ENCODE peak calls at places on chromosomes 11 and 22, in four cellular contexts. D is HepG2, K is A549, X is GM12878. R is an unnamed sample.

GRCh38 chr22:50269573-50270301 is 443 bp downstream of the MAPK11 start:
- DNase-seq in X (no peak), K (no peak), D (no peak), R (peak)

GRCh38 chr11:76719281-76719680 is 48.7 kb upstream of the LRRC32 start:
- DNase-seq in D (no peak), K (no peak), X (no peak), R (no peak)

GRCh38 chr11:62402226-62402625 is 16.6 kb upstream of the SCGB1A1 start:
- DNase-seq in X (no peak), K (no peak), D (no peak), R (no peak)

GRCh38 chr11:108316061-108316460 is 93.2 kb downstream of the ATM start:
- DNase-seq in D (no peak), K (no peak), X (no peak), R (no peak)

GRCh38 chr22:45776313-45776585 is 104.6 kb downstream of the ATXN10 start:
- DNase-seq in X (no peak), K (no peak), D (no peak), R (no peak)

GRCh38 chr11:88338223-88338661 is 706 bp upstream of the CTSC start:
- DNase-seq in K (peak), X (no peak), D (peak), R (peak)

GRCh38 chr11:41947392-41947791 is 487.9 kb upstream of the LRRC4C start:
- DNase-seq in X (no peak), K (no peak), D (no peak), R (no peak)

GRCh38 chr11:74675761-74676160 is 55.5 kb downstream of the CHRDL2 start:
- DNase-seq in D (no peak), X (no peak), K (no peak), R (no peak)

GRCh38 chr11:112564228-112564955 is 303.7 kb upstream of the PLET1 start:
- DNase-seq in K (no peak), D (peak), X (no peak), R (no peak)

GRCh38 chr11:34480339-34480738 is 33.3 kb downstream of the ELF5 start:
- DNase-seq in K (no peak), X (no peak), D (no peak), R (no peak)

GRCh38 chr11:27282141-27282590 is 80.8 kb downstream of the CCDC34 start:
- DNase-seq in X (no peak), D (peak), K (no peak), R (no peak)

GRCh38 chr11:109783842-109784241 is 309.4 kb upstream of the ZC3H12C start:
- DNase-seq in K (no peak), X (peak), D (no peak), R (peak)

GRCh38 chr11:6646040-6646439 is 9.6 kb downstream of the DCHS1 start:
- DNase-seq in X (no peak), D (no peak), K (no peak), R (no peak)

GRCh38 chr11:123330071-123330470 is 100.0 kb upstream of the GRAMD1B start:
- DNase-seq in X (no peak), K (no peak), D (no peak), R (no peak)

GRCh38 chr11:101306721-101307120 is 177.1 kb upstream of the PGR start:
- DNase-seq in D (no peak), X (no peak), K (no peak), R (no peak)

GRCh38 chr11:72617080-72617744 is 57.0 kb downstream of the PDE2A start:
- DNase-seq in D (no peak), X (no peak), K (no peak), R (peak)

GRCh38 chr11:64614927-64615326 is 23.9 kb downstream of the SLC22A12 start:
- DNase-seq in D (no peak), K (no peak), X (no peak), R (no peak)

GRCh38 chr22:40279017-40279416 is 67.3 kb upstream of the ADSL start:
- DNase-seq in D (no peak), X (no peak), K (no peak), R (no peak)

GRCh38 chr11:76023408-76024068 is 182.8 kb downstream of the WNT11 start:
- DNase-seq in K (no peak), X (no peak), D (no peak), R (no peak)

GRCh38 chr11:47983464-47984397 is 3.4 kb downstream of the PTPRJ start:
- DNase-seq in X (no peak), K (no peak), D (no peak), R (no peak)

GRCh38 chr11:61026121-61027031 is 54.9 kb downstream of the CD6 start:
- DNase-seq in K (no peak), D (no peak), X (no peak), R (no peak)

GRCh38 chr11:13761250-13761649 is 92.8 kb downstream of the FAR1 start:
- DNase-seq in X (no peak), D (no peak), K (no peak), R (no peak)

GRCh38 chr11:3139481-3140290 is 25.4 kb downstream of the OSBPL5 start:
- DNase-seq in D (no peak), X (no peak), K (no peak), R (no peak)

GRCh38 chr11:99932684-99933083 is 754.4 kb upstream of the ARHGAP42 start:
- DNase-seq in D (no peak), K (no peak), X (no peak), R (no peak)

GRCh38 chr11:75233688-75234295 is 6.8 kb upstream of the TPBGL start:
- DNase-seq in X (no peak), D (peak), K (no peak), R (no peak)

GRCh38 chr11:113377606-113378005 is 10.0 kb upstream of the ANKK1 start:
- DNase-seq in D (no peak), K (no peak), X (no peak), R (no peak)

GRCh38 chr11:133146697-133147306 is 385.5 kb downstream of the OPCML start:
- DNase-seq in K (no peak), D (no peak), X (no peak), R (no peak)

GRCh38 chr11:77406396-77406795 is 67.5 kb downstream of the PAK1 start:
- DNase-seq in D (no peak), K (no peak), X (no peak), R (no peak)

GRCh38 chr11:61567286-61568061 is 13.4 kb downstream of the SYT7 start:
- DNase-seq in X (no peak), K (peak), D (peak), R (peak)

GRCh38 chr11:79087238-79087956 is 353.4 kb downstream of the TENM4 start:
- DNase-seq in K (peak), D (peak), X (no peak), R (peak)

DNA sequence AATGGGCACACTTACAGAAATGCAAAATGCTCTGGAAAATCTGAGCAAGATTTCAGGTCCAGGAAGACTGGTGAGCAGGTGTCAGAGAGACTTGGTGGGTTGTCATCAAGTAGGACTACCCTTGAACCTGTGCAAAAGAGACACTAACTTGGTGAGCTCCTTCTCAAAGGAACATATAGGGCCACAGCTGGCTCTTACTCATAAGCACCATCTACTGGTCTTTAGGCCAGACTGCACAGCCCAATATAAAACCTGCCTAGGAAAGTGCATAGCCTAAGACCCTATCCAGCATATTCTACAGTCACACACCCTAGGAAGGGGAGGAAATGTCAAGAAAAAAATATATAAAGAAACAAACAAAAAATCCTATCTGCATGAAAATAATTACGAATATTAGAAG is 18.2 kb upstream of the OR10W1 start:
- DNase-seq in D (peak), X (no peak), K (peak), R (peak)
- TF ChIP-seq PBX3 in D (no peak), X (no peak), K (no peak), R (no peak)

GRCh38 chr11:57983211-57983610 is 40.5 kb upstream of the OR9Q1 start:
- DNase-seq in X (no peak), D (no peak), K (no peak), R (no peak)
- TF ChIP-seq PBX3 in X (no peak), D (no peak), K (no peak), R (no peak)

GRCh38 chr11:118923721-118924587 is 1.8 kb downstream of the BCL9L start:
- DNase-seq in D (no peak), X (no peak), K (no peak), R (no peak)

GRCh38 chr11:118927554-118928107 is 1.9 kb upstream of the BCL9L start:
- DNase-seq in K (no peak), D (no peak), X (no peak), R (no peak)

GRCh38 chr11:118921929-118922744 is 3.6 kb downstream of the BCL9L start:
- DNase-seq in D (peak), K (no peak), X (no peak), R (peak)

GRCh38 chr11:118922745-118923627 is 2.7 kb downstream of the BCL9L start:
- DNase-seq in D (no peak), X (no peak), K (no peak), R (peak)

DNA sequence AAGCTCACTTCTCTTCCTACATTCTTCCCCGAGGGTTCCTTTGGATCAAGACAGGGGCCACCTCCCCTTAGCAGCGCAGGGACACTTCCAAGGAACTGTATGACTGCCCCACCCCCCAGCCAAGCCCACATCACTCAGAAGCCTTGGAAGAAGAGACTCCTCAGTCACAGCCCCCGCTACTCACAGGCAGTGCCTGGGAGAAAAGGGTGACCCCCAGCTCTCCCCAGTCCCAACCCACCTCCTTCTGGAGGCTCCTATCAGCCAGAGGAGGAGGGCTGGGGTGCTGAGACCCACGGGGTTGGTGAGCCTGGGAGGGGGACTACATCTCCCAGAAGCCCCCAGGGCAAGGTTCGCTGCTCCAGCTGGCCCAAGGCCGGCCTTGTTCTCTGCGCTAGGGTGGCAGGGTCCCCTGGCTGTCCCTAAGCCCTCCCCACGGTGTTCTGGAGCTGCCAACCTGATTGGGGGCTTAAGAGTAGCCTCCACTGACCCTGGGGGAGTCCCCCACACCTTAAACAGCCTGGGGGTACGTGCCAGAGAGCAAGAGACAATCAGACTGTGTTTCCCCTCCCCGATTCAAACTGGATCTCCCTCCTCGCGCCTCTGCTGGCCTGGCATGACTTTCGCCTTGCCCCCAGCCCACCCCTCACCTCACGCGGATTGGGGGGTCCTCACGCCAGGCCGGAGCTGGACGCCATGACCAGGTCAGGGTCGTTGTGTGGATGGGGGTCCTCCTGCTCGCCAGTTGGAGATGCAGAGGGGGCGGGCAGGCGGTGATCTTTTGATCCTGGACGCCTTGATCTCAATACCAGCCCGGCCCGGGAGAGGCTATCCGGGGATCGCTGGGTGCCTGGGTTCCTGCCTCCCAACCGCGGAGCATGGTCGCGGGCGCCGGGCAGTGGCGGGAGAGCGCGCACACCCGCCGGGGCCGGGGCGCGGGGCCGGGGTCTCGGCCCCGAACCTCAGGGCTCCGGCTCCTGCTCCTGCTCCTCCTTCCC is 838 bp downstream of the BCL9L start:
- DNase-seq in X (no peak), D (no peak), K (no peak), R (peak)
- TF ChIP-seq PBX3 in X (no peak), D (no peak), K (peak), R (no peak)

DNA sequence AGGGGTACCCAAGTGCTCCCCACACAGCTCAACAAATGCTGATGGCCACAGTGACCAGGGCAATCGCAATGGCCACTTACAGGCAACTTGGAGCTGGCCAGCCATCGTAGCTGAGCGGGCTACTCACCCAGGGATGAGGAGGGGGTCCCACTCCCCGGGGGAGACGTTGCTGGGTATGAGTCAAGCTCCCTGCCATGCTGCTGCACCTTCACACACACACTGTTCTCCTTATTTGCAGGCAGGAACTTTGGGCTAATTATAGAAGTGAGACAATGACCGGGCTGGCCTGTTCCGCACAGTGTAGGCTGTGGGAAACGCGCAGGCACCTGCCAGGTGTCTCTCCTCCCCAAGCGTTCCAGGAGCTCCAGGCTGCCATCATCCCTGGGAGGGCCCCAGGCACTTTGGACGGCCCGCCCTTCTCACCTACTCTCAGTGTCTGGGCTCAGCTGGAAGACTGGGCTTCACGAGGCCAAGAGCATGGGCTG is 73.1 kb downstream of the RTL6 start:
- DNase-seq in D (no peak), X (no peak), K (no peak), R (peak)
- TF ChIP-seq PBX3 in D (no peak), X (no peak), K (no peak), R (no peak)

GRCh38 chr11:115623021-115623451 is 118.8 kb upstream of the CADM1 start:
- DNase-seq in D (peak), K (peak), X (no peak), R (no peak)
- TF ChIP-seq PBX3 in D (no peak), K (no peak), X (no peak), R (peak)

DNA sequence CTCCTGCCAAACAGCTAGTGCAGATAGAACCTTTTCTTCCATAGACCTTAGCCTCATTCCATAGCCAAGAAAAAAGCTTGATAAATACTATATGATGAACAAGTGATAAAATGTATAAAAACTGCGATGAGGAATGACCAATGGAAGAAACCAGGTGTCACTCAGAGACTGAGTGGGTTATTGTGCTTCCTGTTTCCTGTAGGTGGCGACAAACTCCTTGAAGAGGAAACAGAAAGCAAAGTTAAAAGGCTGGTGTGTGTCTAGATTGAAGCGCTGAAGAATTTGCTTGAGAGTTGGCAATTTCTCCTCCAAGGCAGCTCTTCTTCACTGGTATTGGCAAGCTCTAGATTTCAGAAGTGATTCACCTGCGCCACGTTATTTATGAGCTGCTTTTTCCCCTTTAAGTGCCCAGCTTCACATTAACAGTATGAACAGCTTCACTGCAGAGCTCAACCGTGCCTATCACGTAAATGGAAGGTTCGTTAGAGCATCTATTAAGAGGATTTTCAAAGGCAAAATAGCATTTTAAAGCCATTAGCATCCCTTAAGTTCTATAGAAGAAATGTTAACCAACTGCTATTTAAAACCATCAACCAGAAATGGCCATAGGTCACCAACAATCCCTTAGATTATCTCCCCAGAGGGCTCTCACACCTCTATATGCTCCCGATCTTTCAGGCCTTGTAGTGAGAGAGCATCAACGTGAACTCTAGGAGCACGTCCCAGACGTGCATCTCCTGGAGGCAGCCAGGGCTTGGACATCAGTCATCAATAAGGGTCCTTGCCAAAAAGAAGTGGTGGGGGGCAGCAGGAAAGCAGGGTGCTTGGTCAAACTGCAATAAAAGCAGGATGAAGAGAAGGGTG is 179.4 kb downstream of the CADM1 start:
- DNase-seq in D (peak), K (peak), X (peak), R (peak)
- TF ChIP-seq PBX3 in D (no peak), K (no peak), X (peak), R (peak)

DNA sequence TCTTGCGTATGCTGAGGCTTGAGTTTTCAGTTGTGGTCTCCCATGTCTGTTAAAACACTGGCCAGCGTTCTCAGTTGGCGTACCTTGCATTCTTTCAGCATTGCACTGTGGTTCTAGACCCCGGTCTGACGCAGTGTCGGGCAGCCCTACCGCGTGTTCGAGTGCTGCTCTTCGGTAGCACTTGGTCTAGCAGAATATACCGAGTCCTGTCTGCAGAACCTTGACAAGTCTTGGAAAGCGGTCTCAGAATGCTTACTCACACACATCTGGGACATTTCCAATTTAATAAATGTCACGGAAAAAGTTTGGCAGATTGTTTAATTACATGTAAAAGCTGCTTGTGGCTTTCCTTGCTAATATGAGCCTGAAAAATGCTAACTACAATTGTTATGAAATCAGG is 32.6 kb downstream of the PPFIA1 start:
- DNase-seq in K (no peak), D (no peak), X (no peak), R (no peak)
- TF ChIP-seq PBX3 in K (no peak), D (no peak), X (no peak), R (no peak)

DNA sequence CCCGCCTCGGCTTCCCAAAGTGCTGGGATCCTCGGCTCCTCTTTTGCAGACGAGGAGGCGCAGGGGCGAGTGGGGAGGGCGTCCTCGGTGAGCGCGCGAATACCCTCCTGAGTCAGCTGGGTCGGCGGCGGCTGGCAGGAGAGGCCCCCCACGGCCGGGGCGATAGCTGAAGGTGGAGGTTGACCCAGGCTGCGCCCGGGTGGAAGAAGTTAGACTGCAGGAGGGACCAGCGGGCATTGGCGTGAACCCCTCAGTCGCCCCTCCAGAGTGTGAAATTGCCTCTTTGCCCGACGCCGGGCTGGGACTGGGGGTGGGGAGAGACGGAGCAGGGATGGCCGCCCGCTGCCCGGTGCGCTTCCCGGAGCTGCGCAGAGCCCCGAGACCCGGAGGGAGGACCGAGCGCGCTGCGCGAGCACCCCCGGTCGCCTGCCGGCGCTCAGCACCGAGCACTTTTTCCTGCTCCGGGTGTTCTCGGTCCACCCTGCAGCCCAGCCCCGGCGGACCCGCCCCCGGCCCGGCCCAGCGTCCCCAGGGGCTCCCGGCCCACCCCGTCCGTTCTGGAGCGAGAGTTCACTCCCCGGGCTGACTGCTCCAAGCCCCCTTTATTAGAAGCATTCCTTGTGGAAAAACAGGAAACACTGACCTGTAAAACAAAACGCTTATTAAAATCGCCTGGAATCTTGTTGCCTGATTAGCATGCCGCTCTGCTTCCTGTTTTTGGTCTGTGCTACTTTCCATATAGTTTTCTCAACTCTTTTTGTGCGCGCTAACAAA is 13.7 kb upstream of the CPT1A start:
- DNase-seq in X (no peak), D (no peak), K (no peak), R (peak)
- TF ChIP-seq PBX3 in X (no peak), D (no peak), K (no peak), R (no peak)

R was measured in SK-N-SH.